ENCODE peak calls at places on chromosomes 13 and 19, in seven cellular contexts. One of them, this sample, is unnamed.

GRCh38 chr13:51644649-51645048 is 60.4 kb downstream of the WDFY2 start:
- DNase-seq in H9: no peak
- DNase-seq in GM10248: no peak
- DNase-seq in activated B cell treated with CpG ODN at 0.5 μM for 24 hours: no peak
- DNase-seq in progenitor cell of endocrine pancreas: no peak
- DNase-seq in WTC11: no peak
- DNase-seq in brain microvascular endothelial cell: peak; percentile 48
- DNase-seq in this sample: no peak

GRCh38 chr13:94201022-94201421 is 278.5 kb downstream of the DCT start:
- DNase-seq in brain microvascular endothelial cell: no peak
- DNase-seq in WTC11: no peak
- DNase-seq in activated B cell treated with CpG ODN at 0.5 μM for 24 hours: no peak
- DNase-seq in GM10248: no peak
- DNase-seq in H9: no peak
- DNase-seq in progenitor cell of endocrine pancreas: no peak
- DNase-seq in this sample: no peak

GRCh38 chr13:49303533-49304252 is 56.0 kb downstream of the CDADC1 start:
- DNase-seq in brain microvascular endothelial cell: no peak
- DNase-seq in activated B cell treated with CpG ODN at 0.5 μM for 24 hours: no peak
- DNase-seq in H9: no peak
- DNase-seq in GM10248: no peak
- DNase-seq in progenitor cell of endocrine pancreas: no peak
- DNase-seq in WTC11: no peak
- DNase-seq in this sample: no peak

GRCh38 chr13:110882228-110882627 is 32.6 kb downstream of the ANKRD10 start:
- DNase-seq in activated B cell treated with CpG ODN at 0.5 μM for 24 hours: no peak
- DNase-seq in brain microvascular endothelial cell: no peak
- DNase-seq in progenitor cell of endocrine pancreas: no peak
- DNase-seq in GM10248: no peak
- DNase-seq in WTC11: no peak
- DNase-seq in H9: no peak
- DNase-seq in this sample: no peak

GRCh38 chr19:44649578-44650145 is 6.0 kb downstream of the PVR start:
- DNase-seq in activated B cell treated with CpG ODN at 0.5 μM for 24 hours: no peak
- DNase-seq in H9: no peak
- DNase-seq in WTC11: no peak
- DNase-seq in brain microvascular endothelial cell: no peak
- DNase-seq in GM10248: no peak
- DNase-seq in progenitor cell of endocrine pancreas: no peak
- DNase-seq in this sample: no peak

GRCh38 chr13:78638216-78638615 is 20.7 kb downstream of the OBI1 start:
- DNase-seq in WTC11: no peak
- DNase-seq in progenitor cell of endocrine pancreas: no peak
- DNase-seq in GM10248: peak; percentile 20
- DNase-seq in brain microvascular endothelial cell: no peak
- DNase-seq in activated B cell treated with CpG ODN at 0.5 μM for 24 hours: no peak
- DNase-seq in H9: no peak
- DNase-seq in this sample: no peak

GRCh38 chr13:41402695-41403511 is 54.4 kb upstream of the RGCC start:
- DNase-seq in brain microvascular endothelial cell: no peak
- DNase-seq in GM10248: no peak
- DNase-seq in H9: peak; percentile 71
- DNase-seq in WTC11: peak; percentile 28
- DNase-seq in progenitor cell of endocrine pancreas: no peak
- DNase-seq in activated B cell treated with CpG ODN at 0.5 μM for 24 hours: no peak
- DNase-seq in this sample: no peak

GRCh38 chr19:45160870-45161714 is at the start of gene NKPD1:
- DNase-seq in WTC11: peak; percentile 55
- DNase-seq in GM10248: no peak
- DNase-seq in brain microvascular endothelial cell: no peak
- DNase-seq in activated B cell treated with CpG ODN at 0.5 μM for 24 hours: no peak
- DNase-seq in H9: peak; percentile 67
- DNase-seq in progenitor cell of endocrine pancreas: peak; percentile 44
- DNase-seq in this sample: no peak

GRCh38 chr19:42129399-42130253 is 2.6 kb downstream of the POU2F2 start:
- DNase-seq in H9: no peak
- DNase-seq in GM10248: peak; percentile 82
- DNase-seq in brain microvascular endothelial cell: no peak
- DNase-seq in WTC11: no peak
- DNase-seq in activated B cell treated with CpG ODN at 0.5 μM for 24 hours: peak; percentile 85
- DNase-seq in progenitor cell of endocrine pancreas: no peak
- DNase-seq in this sample: peak; percentile 76

GRCh38 chr13:27349458-27349857 is 75.0 kb upstream of the GTF3A start:
- DNase-seq in progenitor cell of endocrine pancreas: no peak
- DNase-seq in brain microvascular endothelial cell: peak; percentile 46
- DNase-seq in activated B cell treated with CpG ODN at 0.5 μM for 24 hours: no peak
- DNase-seq in H9: no peak
- DNase-seq in GM10248: no peak
- DNase-seq in WTC11: no peak
- DNase-seq in this sample: no peak

GRCh38 chr13:102774210-102774560 is 599 bp upstream of the TEX30 start:
- DNase-seq in brain microvascular endothelial cell: no peak
- DNase-seq in H9: no peak
- DNase-seq in WTC11: no peak
- DNase-seq in activated B cell treated with CpG ODN at 0.5 μM for 24 hours: no peak
- DNase-seq in progenitor cell of endocrine pancreas: no peak
- DNase-seq in GM10248: peak; percentile 10
- DNase-seq in this sample: no peak

GRCh38 chr19:989381-990081 is 5.4 kb downstream of the WDR18 start:
- DNase-seq in activated B cell treated with CpG ODN at 0.5 μM for 24 hours: no peak
- DNase-seq in H9: no peak
- DNase-seq in progenitor cell of endocrine pancreas: no peak
- DNase-seq in brain microvascular endothelial cell: no peak
- DNase-seq in WTC11: peak; percentile 62
- DNase-seq in GM10248: no peak
- DNase-seq in this sample: no peak

GRCh38 chr13:109684836-109685602 is 101.4 kb downstream of the IRS2 start:
- DNase-seq in WTC11: no peak
- DNase-seq in activated B cell treated with CpG ODN at 0.5 μM for 24 hours: no peak
- DNase-seq in H9: no peak
- DNase-seq in brain microvascular endothelial cell: peak; percentile 33
- DNase-seq in GM10248: no peak
- DNase-seq in progenitor cell of endocrine pancreas: no peak
- DNase-seq in this sample: no peak

GRCh38 chr13:26587251-26587650 is 29.8 kb downstream of the WASF3 start:
- DNase-seq in progenitor cell of endocrine pancreas: no peak
- DNase-seq in H9: no peak
- DNase-seq in activated B cell treated with CpG ODN at 0.5 μM for 24 hours: no peak
- DNase-seq in GM10248: no peak
- DNase-seq in WTC11: no peak
- DNase-seq in brain microvascular endothelial cell: no peak
- DNase-seq in this sample: no peak

GRCh38 chr13:19862511-19863313 is 737 bp downstream of the ZMYM5 start:
- DNase-seq in progenitor cell of endocrine pancreas: no peak
- DNase-seq in H9: peak; percentile 36
- DNase-seq in brain microvascular endothelial cell: peak; percentile 1
- DNase-seq in GM10248: peak; percentile 43
- DNase-seq in WTC11: peak; percentile 41
- DNase-seq in activated B cell treated with CpG ODN at 0.5 μM for 24 hours: peak; percentile 52
- DNase-seq in this sample: no peak

GRCh38 chr19:30450101-30450500 is 77.9 kb downstream of the ZNF536 start:
- DNase-seq in activated B cell treated with CpG ODN at 0.5 μM for 24 hours: no peak
- DNase-seq in progenitor cell of endocrine pancreas: no peak
- DNase-seq in brain microvascular endothelial cell: no peak
- DNase-seq in GM10248: no peak
- DNase-seq in WTC11: peak; percentile 46
- DNase-seq in H9: peak; percentile 69
- DNase-seq in this sample: no peak

GRCh38 chr13:87234981-87235380 is 436.2 kb upstream of the SLITRK5 start:
- DNase-seq in progenitor cell of endocrine pancreas: no peak
- DNase-seq in activated B cell treated with CpG ODN at 0.5 μM for 24 hours: no peak
- DNase-seq in brain microvascular endothelial cell: peak; percentile 59
- DNase-seq in GM10248: no peak
- DNase-seq in WTC11: no peak
- DNase-seq in H9: no peak
- DNase-seq in this sample: no peak

GRCh38 chr19:34049944-34050343 is 122.4 kb upstream of the LSM14A start:
- DNase-seq in progenitor cell of endocrine pancreas: no peak
- DNase-seq in GM10248: no peak
- DNase-seq in H9: no peak
- DNase-seq in brain microvascular endothelial cell: no peak
- DNase-seq in activated B cell treated with CpG ODN at 0.5 μM for 24 hours: no peak
- DNase-seq in WTC11: no peak
- DNase-seq in this sample: no peak

GRCh38 chr19:4447327-4448146 is 10.1 kb downstream of the UBXN6 start:
- DNase-seq in GM10248: no peak
- DNase-seq in brain microvascular endothelial cell: no peak
- DNase-seq in H9: no peak
- DNase-seq in activated B cell treated with CpG ODN at 0.5 μM for 24 hours: no peak
- DNase-seq in progenitor cell of endocrine pancreas: no peak
- DNase-seq in WTC11: no peak
- DNase-seq in this sample: no peak

DNA sequence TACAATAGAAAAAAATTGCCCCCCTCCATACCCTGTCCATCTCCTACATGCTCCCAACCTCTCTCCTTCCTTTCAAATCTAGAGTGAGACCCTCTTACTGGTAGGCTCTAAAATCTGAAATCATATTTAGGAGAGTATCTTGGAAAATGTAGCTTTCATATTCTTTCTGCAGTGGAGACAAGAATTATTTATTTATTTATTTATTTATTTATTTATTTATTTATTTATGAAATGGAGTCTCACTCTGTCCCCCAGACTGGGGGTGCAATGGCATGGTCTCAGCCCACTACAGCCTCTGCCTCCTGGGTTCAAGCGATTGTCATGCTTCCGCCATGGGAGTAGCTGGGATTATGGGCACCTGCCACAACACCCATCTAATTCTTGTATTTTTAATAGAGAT is 174.1 kb upstream of the MYO16 start:
- DNase-seq in progenitor cell of endocrine pancreas: no peak
- DNase-seq in activated B cell treated with CpG ODN at 0.5 μM for 24 hours: no peak
- DNase-seq in WTC11: no peak
- DNase-seq in brain microvascular endothelial cell: no peak
- DNase-seq in H9: no peak
- DNase-seq in GM10248: no peak
- DNase-seq in this sample: no peak
- TF ChIP-seq CTCF in progenitor cell of endocrine pancreas: no peak
- TF ChIP-seq CTCF in activated B cell treated with CpG ODN at 0.5 μM for 24 hours: no peak
- TF ChIP-seq CTCF in WTC11: no peak
- TF ChIP-seq CTCF in brain microvascular endothelial cell: no peak
- TF ChIP-seq CTCF in H9: no peak
- TF ChIP-seq CTCF in GM10248: no peak
- TF ChIP-seq CTCF in this sample: no peak

GRCh38 chr13:106143392-106143791 is 392.1 kb downstream of the EFNB2 start:
- DNase-seq in activated B cell treated with CpG ODN at 0.5 μM for 24 hours: no peak
- DNase-seq in GM10248: no peak
- DNase-seq in brain microvascular endothelial cell: no peak
- DNase-seq in progenitor cell of endocrine pancreas: no peak
- DNase-seq in H9: no peak
- DNase-seq in WTC11: no peak
- DNase-seq in this sample: no peak

GRCh38 chr13:106145070-106145469 is 390.4 kb downstream of the EFNB2 start:
- DNase-seq in WTC11: no peak
- DNase-seq in brain microvascular endothelial cell: no peak
- DNase-seq in H9: no peak
- DNase-seq in activated B cell treated with CpG ODN at 0.5 μM for 24 hours: no peak
- DNase-seq in GM10248: no peak
- DNase-seq in progenitor cell of endocrine pancreas: no peak
- DNase-seq in this sample: no peak

GRCh38 chr13:106143930-106144709 is 391.3 kb downstream of the EFNB2 start:
- DNase-seq in activated B cell treated with CpG ODN at 0.5 μM for 24 hours: no peak
- DNase-seq in WTC11: no peak
- DNase-seq in brain microvascular endothelial cell: no peak
- DNase-seq in H9: no peak
- DNase-seq in progenitor cell of endocrine pancreas: no peak
- DNase-seq in GM10248: no peak
- DNase-seq in this sample: no peak

GRCh38 chr13:106151056-106151699 is 384.3 kb downstream of the EFNB2 start:
- DNase-seq in activated B cell treated with CpG ODN at 0.5 μM for 24 hours: no peak
- DNase-seq in progenitor cell of endocrine pancreas: no peak
- DNase-seq in WTC11: no peak
- DNase-seq in GM10248: no peak
- DNase-seq in brain microvascular endothelial cell: peak; percentile 92
- DNase-seq in H9: no peak
- DNase-seq in this sample: no peak

GRCh38 chr13:106145997-106146864 is 389.2 kb downstream of the EFNB2 start:
- DNase-seq in progenitor cell of endocrine pancreas: no peak
- DNase-seq in H9: no peak
- DNase-seq in brain microvascular endothelial cell: no peak
- DNase-seq in activated B cell treated with CpG ODN at 0.5 μM for 24 hours: no peak
- DNase-seq in GM10248: no peak
- DNase-seq in WTC11: no peak
- DNase-seq in this sample: no peak
- TF ChIP-seq CTCF in progenitor cell of endocrine pancreas: peak; percentile 15
- TF ChIP-seq CTCF in H9: peak; percentile 47
- TF ChIP-seq CTCF in brain microvascular endothelial cell: peak; percentile 21
- TF ChIP-seq CTCF in activated B cell treated with CpG ODN at 0.5 μM for 24 hours: no peak
- TF ChIP-seq CTCF in GM10248: no peak
- TF ChIP-seq CTCF in WTC11: no peak
- TF ChIP-seq CTCF in this sample: no peak

GRCh38 chr19:55117636-55118391 is at the start of gene PPP1R12C:
- DNase-seq in H9: peak; percentile 99
- DNase-seq in GM10248: peak; percentile 99
- DNase-seq in progenitor cell of endocrine pancreas: peak; percentile 91
- DNase-seq in brain microvascular endothelial cell: peak; percentile 98
- DNase-seq in WTC11: peak; percentile 98
- DNase-seq in activated B cell treated with CpG ODN at 0.5 μM for 24 hours: peak; percentile 96
- DNase-seq in this sample: peak; percentile 98
- TF ChIP-seq CTCF in H9: no peak
- TF ChIP-seq CTCF in GM10248: no peak
- TF ChIP-seq CTCF in progenitor cell of endocrine pancreas: no peak
- TF ChIP-seq CTCF in brain microvascular endothelial cell: no peak
- TF ChIP-seq CTCF in WTC11: no peak
- TF ChIP-seq CTCF in activated B cell treated with CpG ODN at 0.5 μM for 24 hours: no peak
- TF ChIP-seq CTCF in this sample: no peak

DNA sequence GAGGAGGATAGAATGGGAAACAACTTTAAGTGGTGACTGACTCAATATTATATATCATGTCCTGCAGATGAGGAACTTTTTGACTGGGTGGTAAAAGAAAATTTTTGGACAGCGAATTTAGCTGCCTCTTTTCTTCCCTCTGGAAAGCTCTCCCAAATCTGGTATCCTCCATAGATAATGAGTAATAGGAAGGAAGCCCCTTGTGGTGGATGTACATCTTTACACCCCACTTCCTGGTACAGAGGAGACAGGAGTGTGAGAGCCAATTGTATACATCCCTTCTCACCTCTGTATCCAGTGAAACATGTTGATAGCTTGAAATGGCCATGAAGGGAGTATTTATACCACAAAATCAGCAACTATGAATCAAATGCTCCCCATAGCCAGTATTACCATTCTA is 17.2 kb upstream of the TDRD3 start:
- DNase-seq in GM10248: no peak
- DNase-seq in H9: no peak
- DNase-seq in brain microvascular endothelial cell: no peak
- DNase-seq in progenitor cell of endocrine pancreas: no peak
- DNase-seq in WTC11: no peak
- DNase-seq in activated B cell treated with CpG ODN at 0.5 μM for 24 hours: no peak
- DNase-seq in this sample: no peak
- TF ChIP-seq CTCF in GM10248: no peak
- TF ChIP-seq CTCF in H9: peak; percentile 56
- TF ChIP-seq CTCF in brain microvascular endothelial cell: peak; percentile 35
- TF ChIP-seq CTCF in progenitor cell of endocrine pancreas: peak; percentile 10
- TF ChIP-seq CTCF in WTC11: peak; percentile 33
- TF ChIP-seq CTCF in activated B cell treated with CpG ODN at 0.5 μM for 24 hours: no peak
- TF ChIP-seq CTCF in this sample: peak; percentile 13

DNA sequence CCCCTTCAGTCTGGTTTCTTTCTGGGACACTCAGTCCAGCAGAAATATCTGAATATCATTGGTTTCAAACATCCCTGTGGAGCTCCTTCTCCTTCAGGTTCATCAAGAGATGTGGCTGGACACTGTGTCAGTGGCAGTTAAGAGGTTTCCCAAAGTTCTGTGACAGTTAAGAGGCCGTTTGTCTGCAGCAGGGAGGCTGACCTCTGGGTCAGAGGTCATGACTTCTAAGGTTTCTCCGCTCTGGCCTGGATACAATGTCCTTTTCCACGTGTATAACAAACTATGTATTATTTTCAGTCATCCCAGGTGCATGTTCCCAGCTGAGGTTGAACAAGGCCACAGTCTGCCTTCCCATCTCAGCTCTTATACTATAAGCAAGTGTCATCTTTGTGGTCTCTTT is 174.9 kb downstream of the B3GLCT start:
- DNase-seq in GM10248: no peak
- DNase-seq in WTC11: no peak
- DNase-seq in brain microvascular endothelial cell: no peak
- DNase-seq in H9: no peak
- DNase-seq in progenitor cell of endocrine pancreas: no peak
- DNase-seq in activated B cell treated with CpG ODN at 0.5 μM for 24 hours: no peak
- DNase-seq in this sample: no peak
- TF ChIP-seq CTCF in GM10248: no peak
- TF ChIP-seq CTCF in WTC11: no peak
- TF ChIP-seq CTCF in brain microvascular endothelial cell: no peak
- TF ChIP-seq CTCF in H9: no peak
- TF ChIP-seq CTCF in progenitor cell of endocrine pancreas: no peak
- TF ChIP-seq CTCF in activated B cell treated with CpG ODN at 0.5 μM for 24 hours: no peak
- TF ChIP-seq CTCF in this sample: no peak

This sample was measured in CD14-positive monocyte.